ENCODE peak calls at places on chromosomes 11 and 22, in ten cellular contexts. Z is neuronal stem cell, G is endodermal cell, Y is GM23338, X is upper lobe of right lung, E is ovary, B is heart right ventricle, D is lower lobe of right lung, K is brain microvascular endothelial cell, C is uterus. W is an unnamed sample. For H3K36me3, the result is how much of the 10 kb centered on the place peaks cover.

GRCh38 chr11:47998733-47999359 is 18.5 kb downstream of the PTPRJ start:
- DNase-seq in Z (no peak), G (no peak), Y (no peak), X (no peak), E (no peak), B (no peak), D (no peak), K (no peak), C (no peak), W (no peak)

GRCh38 chr11:69601346-69601975 is 39.5 kb upstream of the CCND1 start:
- DNase-seq in Z (no peak), G (peak), Y (no peak), X (no peak), E (no peak), B (no peak), D (no peak), K (no peak), C (no peak), W (no peak)

GRCh38 chr11:116990061-116990473 is 108.2 kb downstream of the SIK3 start:
- DNase-seq in Z (no peak), G (no peak), Y (no peak), X (no peak), E (no peak), B (no peak), D (no peak), K (peak), C (no peak), W (no peak)

GRCh38 chr11:117900144-117900651 is 23.7 kb upstream of the FXYD6 start:
- DNase-seq in Z (no peak), G (peak), Y (no peak), X (no peak), E (no peak), B (no peak), D (no peak), K (no peak), C (peak), W (peak)

GRCh38 chr22:37485714-37486223 is 415 bp downstream of the MFNG start:
- DNase-seq in Z (no peak), G (no peak), Y (no peak), X (no peak), E (no peak), B (no peak), D (no peak), K (no peak), C (no peak), W (no peak)

GRCh38 chr22:32622004-32622761 is 147.6 kb downstream of the FBXO7 start:
- DNase-seq in Z (peak), G (peak), Y (peak), X (no peak), E (peak), B (peak), D (no peak), K (peak), C (peak), W (no peak)

GRCh38 chr22:23301591-23301990 is 121.3 kb downstream of the BCR start:
- DNase-seq in Z (no peak), G (no peak), Y (no peak), X (no peak), E (no peak), B (peak), D (peak), K (no peak), C (no peak), W (no peak)

GRCh38 chr22:25786165-25786564 is 44.2 kb downstream of the MYO18B start:
- DNase-seq in Z (no peak), G (no peak), Y (no peak), X (no peak), E (no peak), B (no peak), D (no peak), K (no peak), C (no peak), W (no peak)

GRCh38 chr11:115286614-115287013 is 217.6 kb downstream of the CADM1 start:
- DNase-seq in Z (no peak), G (no peak), Y (no peak), X (no peak), E (no peak), B (no peak), D (no peak), K (no peak), C (no peak), W (no peak)

GRCh38 chr11:104198576-104198975 is 34.6 kb upstream of the PDGFD start:
- DNase-seq in Z (no peak), G (no peak), Y (no peak), X (no peak), E (no peak), B (no peak), D (no peak), K (no peak), C (no peak), W (no peak)

GRCh38 chr11:128467041-128467440 is 120.3 kb downstream of the ETS1 start:
- DNase-seq in Z (no peak), G (no peak), Y (no peak), X (no peak), E (no peak), B (no peak), D (no peak), K (no peak), C (no peak), W (no peak)

GRCh38 chr11:119338946-119339580 is 1.6 kb downstream of the C1QTNF5 start:
- DNase-seq in Z (no peak), G (peak), Y (peak), X (peak), E (no peak), B (no peak), D (peak), K (no peak), C (no peak), W (no peak)

GRCh38 chr11:27456140-27456801 is 16.3 kb downstream of the LGR4 start:
- DNase-seq in Z (no peak), G (no peak), Y (no peak), X (no peak), E (no peak), B (no peak), D (no peak), K (no peak), C (no peak), W (no peak)

GRCh38 chr11:110091995-110092576 is 1.1 kb upstream of the ZC3H12C start:
- DNase-seq in Z (no peak), G (no peak), Y (peak), X (no peak), E (no peak), B (no peak), D (no peak), K (no peak), C (no peak), W (no peak)

GRCh38 chr11:9137293-9138132 is 46.1 kb upstream of the SCUBE2 start:
- DNase-seq in Z (peak), G (peak), Y (peak), X (peak), E (peak), B (peak), D (peak), K (peak), C (peak), W (peak)

GRCh38 chr11:128687321-128687720 is 6.6 kb upstream of the FLI1 start:
- DNase-seq in Z (no peak), G (peak), Y (peak), X (peak), E (no peak), B (peak), D (peak), K (no peak), C (no peak), W (peak)

GRCh38 chr11:3737386-3737933 is 59.9 kb downstream of the NUP98 start:
- DNase-seq in Z (no peak), G (no peak), Y (no peak), X (no peak), E (no peak), B (no peak), D (no peak), K (no peak), C (no peak), W (no peak)

GRCh38 chr11:122159861-122160260 is 43.8 kb upstream of the BLID start:
- DNase-seq in Z (no peak), G (no peak), Y (no peak), X (no peak), E (no peak), B (no peak), D (no peak), K (no peak), C (no peak), W (no peak)

GRCh38 chr11:2089536-2090165 is 49.5 kb downstream of the IGF2 start:
- DNase-seq in Z (peak), G (peak), Y (peak), X (peak), E (no peak), B (no peak), D (peak), K (no peak), C (no peak), W (no peak)

GRCh38 chr11:2812371-2812991 is 73.1 kb downstream of the CDKN1C start:
- DNase-seq in Z (no peak), G (no peak), Y (no peak), X (peak), E (peak), B (peak), D (peak), K (no peak), C (peak), W (no peak)

GRCh38 chr22:31144223-31144622 is 3.9 kb upstream of the PLA2G3 start:
- DNase-seq in Z (no peak), G (no peak), Y (no peak), X (no peak), E (no peak), B (no peak), D (no peak), K (peak), C (no peak), W (no peak)

GRCh38 chr11:108944486-108945178 is 279.8 kb downstream of the DDX10 start:
- DNase-seq in Z (no peak), G (no peak), Y (no peak), X (no peak), E (no peak), B (no peak), D (no peak), K (no peak), C (no peak), W (no peak)

GRCh38 chr11:59706518-59707285 is 6.9 kb downstream of the OR10V1 start:
- DNase-seq in Z (no peak), G (no peak), Y (no peak), X (no peak), E (no peak), B (no peak), D (no peak), K (peak), C (no peak), W (no peak)

GRCh38 chr11:129538323-129538722 is 162.7 kb downstream of the BARX2 start:
- DNase-seq in Z (no peak), G (no peak), Y (no peak), X (no peak), E (no peak), B (no peak), D (no peak), K (no peak), C (no peak), W (no peak)

GRCh38 chr11:20881328-20882079 is 212.1 kb downstream of the NELL1 start:
- DNase-seq in Z (no peak), G (no peak), Y (peak), X (no peak), E (no peak), B (no peak), D (no peak), K (no peak), C (no peak), W (no peak)
- H3K4me3 ChIP-seq in Z (no peak), G (no peak), Y (peak), X (no peak), E (no peak), B (no peak), D (no peak), K (no peak), C (no peak), W (no peak)

DNA sequence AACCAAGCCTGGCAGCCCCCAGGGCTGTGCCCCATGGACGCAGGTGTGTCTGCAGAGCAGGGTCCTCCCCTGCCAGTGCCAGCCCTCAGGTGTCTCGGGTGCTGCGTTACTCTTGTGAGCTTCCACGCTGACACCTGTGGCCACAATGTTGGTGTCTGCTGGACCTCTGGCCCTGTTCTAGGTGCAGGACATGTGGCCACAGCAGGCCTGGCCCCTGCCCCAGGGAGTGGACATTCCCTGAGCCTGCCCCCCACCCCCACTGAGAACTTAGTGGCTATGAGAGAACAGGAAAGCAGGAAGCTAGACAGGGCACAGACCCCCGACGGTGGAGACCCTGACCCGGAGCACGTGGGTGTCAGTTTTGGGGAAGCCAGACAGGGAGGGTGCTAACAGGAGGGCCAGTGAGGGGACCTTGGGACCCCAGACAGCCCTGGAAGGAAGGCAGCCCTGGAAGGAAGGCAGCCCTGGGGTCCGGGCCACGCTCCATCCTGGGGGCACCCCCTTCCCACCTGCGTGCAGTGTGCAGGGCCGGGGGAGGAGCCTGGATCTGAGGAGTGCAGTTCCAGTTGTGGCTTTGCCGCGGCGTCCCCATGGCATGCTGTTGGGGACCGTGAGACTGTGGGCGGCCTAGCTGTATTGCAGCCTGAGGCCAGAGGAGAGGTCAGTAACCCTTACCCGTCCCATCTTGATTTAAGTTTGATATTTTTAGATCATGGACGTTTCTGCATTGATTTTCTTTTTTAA is 43.9 kb upstream of the PPARA start:
- DNase-seq in Z (no peak), G (no peak), Y (no peak), X (no peak), E (peak), B (no peak), D (no peak), K (no peak), C (no peak), W (no peak)
- H3K27ac ChIP-seq in Z (no peak), G (peak), Y (no peak), X (peak), E (peak), B (peak), D (peak), K (no peak), C (peak), W (peak)

GRCh38 chr11:134155946-134156865 is 67.6 kb downstream of the NCAPD3 start:
- DNase-seq in Z (no peak), G (no peak), Y (no peak), X (no peak), E (no peak), B (no peak), D (no peak), K (no peak), C (no peak), W (no peak)
- H3K36me3 ChIP-seq in Z (half or more), G (half or more), Y (under half), X (half or more), E (under half), B (under half), D (half or more), K (under half), C (under half), W (under half)

GRCh38 chr11:14620027-14620511 is 23.5 kb upstream of the PDE3B start:
- DNase-seq in Z (no peak), G (no peak), Y (no peak), X (no peak), E (no peak), B (no peak), D (no peak), K (no peak), C (no peak), W (no peak)

GRCh38 chr11:14622241-14622954 is 21.2 kb upstream of the PDE3B start:
- DNase-seq in Z (no peak), G (no peak), Y (peak), X (no peak), E (no peak), B (no peak), D (no peak), K (no peak), C (no peak), W (no peak)

GRCh38 chr11:14618060-14618459 is 25.5 kb upstream of the PDE3B start:
- DNase-seq in Z (no peak), G (no peak), Y (no peak), X (no peak), E (no peak), B (no peak), D (no peak), K (no peak), C (no peak), W (no peak)

GRCh38 chr11:14617241-14618027 is 26.2 kb upstream of the PDE3B start:
- DNase-seq in Z (no peak), G (no peak), Y (no peak), X (no peak), E (no peak), B (no peak), D (no peak), K (no peak), C (no peak), W (no peak)

GRCh38 chr11:14619580-14619979 is 24.0 kb upstream of the PDE3B start:
- DNase-seq in Z (no peak), G (no peak), Y (no peak), X (no peak), E (no peak), B (no peak), D (no peak), K (no peak), C (no peak), W (no peak)
- H3K4me3 ChIP-seq in Z (no peak), G (no peak), Y (no peak), X (no peak), E (no peak), B (no peak), D (no peak), K (no peak), C (no peak), W (no peak)

DNA sequence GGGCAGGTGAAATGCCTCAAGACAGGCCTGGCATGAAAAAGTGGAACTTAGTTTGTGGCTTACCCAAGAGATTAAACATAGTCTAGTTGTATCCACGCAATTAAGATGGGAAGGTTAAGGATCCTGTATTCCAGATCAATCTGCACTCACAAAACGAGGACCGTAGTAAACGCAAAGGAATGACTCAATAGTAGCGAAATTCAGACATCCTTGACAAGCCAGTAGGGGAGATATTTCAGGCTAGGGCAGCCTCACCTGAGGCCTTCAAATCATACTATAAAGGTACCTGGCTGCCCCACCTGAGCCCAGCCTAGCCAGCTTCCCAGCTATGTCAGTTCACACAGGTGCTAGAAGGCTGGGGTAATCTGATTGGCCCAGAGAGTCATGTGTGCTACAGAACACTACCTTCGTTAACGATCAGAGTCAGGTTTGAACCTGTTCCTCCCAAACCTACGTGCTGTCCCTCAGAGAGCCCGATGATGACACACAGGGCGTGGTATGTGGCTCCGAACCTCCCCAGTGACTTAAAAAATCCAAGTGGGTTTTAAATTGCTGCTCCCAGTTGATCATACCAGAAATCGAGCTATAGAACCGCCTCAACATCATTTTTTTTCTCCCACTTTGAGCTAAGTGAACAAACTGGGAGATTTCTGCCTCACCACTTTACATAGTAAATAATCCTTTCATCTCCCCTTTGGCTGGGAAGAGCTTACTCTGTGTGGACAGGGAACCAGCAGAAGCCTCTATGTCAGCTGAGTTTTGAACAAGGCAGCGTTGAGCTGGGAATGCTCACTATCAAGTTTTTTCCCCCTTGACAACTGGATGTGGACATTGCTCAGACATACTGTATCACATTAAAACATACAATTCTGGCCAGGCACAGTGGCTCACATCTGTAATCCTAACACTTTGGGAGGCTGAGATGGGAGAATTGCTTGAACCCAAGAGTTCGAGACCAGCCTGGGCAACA is 46.3 kb downstream of the AHNAK start:
- DNase-seq in Z (no peak), G (peak), Y (peak), X (no peak), E (no peak), B (no peak), D (no peak), K (no peak), C (no peak), W (no peak)
- H3K27ac ChIP-seq in Z (no peak), G (no peak), Y (no peak), X (no peak), E (no peak), B (peak), D (no peak), K (no peak), C (no peak), W (peak)